ENCODE peak calls at places on chromosomes 3 and 15, in seven cellular contexts. V, O, R, Q, C, W and G are unnamed samples. For H3K4me1, the result is how much of the 10 kb centered on the place peaks cover.

GRCh38 chr3:176574736-176575135 is 622.5 kb downstream of the TBL1XR1 start:
- DNase-seq in W (no peak), C (no peak), Q (no peak), V (no peak), O (no peak), R (no peak), G (no peak)

GRCh38 chr15:40054746-40055575 is 16.0 kb upstream of the SRP14 start:
- DNase-seq in O (no peak), V (peak), R (no peak), W (no peak), C (peak), Q (no peak), G (no peak)

GRCh38 chr3:15753056-15753710 is 44.6 kb downstream of the ANKRD28 start:
- DNase-seq in O (no peak), V (no peak), R (no peak), C (no peak), W (no peak), Q (peak), G (peak)

GRCh38 chr3:112776836-112777235 is 69.8 kb downstream of the CD200R1L start:
- DNase-seq in C (no peak), O (no peak), Q (no peak), W (no peak), V (no peak), R (no peak), G (no peak)

GRCh38 chr3:79729096-79729495 is 38.7 kb downstream of the ROBO1 start:
- DNase-seq in V (no peak), W (no peak), C (no peak), O (no peak), Q (no peak), R (no peak), G (no peak)

GRCh38 chr3:17645074-17645698 is 97.2 kb downstream of the TBC1D5 start:
- DNase-seq in V (peak), O (peak), R (peak), Q (peak), C (no peak), W (no peak), G (peak)

GRCh38 chr15:39874890-39875549 is 45.0 kb downstream of the GPR176 start:
- DNase-seq in O (peak), R (no peak), V (peak), W (no peak), Q (no peak), C (no peak), G (no peak)

GRCh38 chr3:93961489-93961888 is 12.2 kb downstream of the PROS1 start:
- DNase-seq in W (no peak), R (no peak), C (no peak), O (no peak), Q (no peak), V (no peak), G (no peak)

GRCh38 chr15:59532770-59533379 is 78.7 kb upstream of the GCNT3 start:
- DNase-seq in Q (peak), R (no peak), O (peak), V (peak), C (no peak), W (no peak), G (peak)

GRCh38 chr15:40891810-40892448 is 2.3 kb upstream of the VPS18 start:
- DNase-seq in O (no peak), W (no peak), V (no peak), R (no peak), Q (no peak), C (no peak), G (peak)

GRCh38 chr3:27105904-27106303 is 263.3 kb downstream of the NEK10 start:
- DNase-seq in Q (no peak), V (no peak), C (no peak), R (peak), W (no peak), O (peak), G (no peak)

GRCh38 chr3:79016587-79017380 is 751.0 kb downstream of the ROBO1 start:
- DNase-seq in V (no peak), C (no peak), W (no peak), O (no peak), R (no peak), Q (no peak), G (no peak)

GRCh38 chr3:152589644-152590043 is 245.3 kb upstream of the P2RY1 start:
- DNase-seq in C (no peak), O (no peak), Q (no peak), V (no peak), R (no peak), W (no peak), G (no peak)

GRCh38 chr15:58459562-58459961 is 27.8 kb downstream of the LIPC start:
- DNase-seq in W (no peak), Q (no peak), R (no peak), O (no peak), V (no peak), C (no peak), G (no peak)

GRCh38 chr3:191476053-191476787 is 15.3 kb downstream of the PYDC2 start:
- DNase-seq in O (no peak), C (no peak), R (no peak), V (no peak), W (no peak), Q (no peak), G (no peak)

GRCh38 chr3:72338942-72339749 is 509.1 kb downstream of the SHQ1 start:
- DNase-seq in O (peak), R (no peak), Q (no peak), W (no peak), V (no peak), C (peak), G (no peak)

GRCh38 chr15:69031013-69032001 is 16.8 kb downstream of the NOX5 start:
- DNase-seq in O (peak), W (no peak), V (peak), Q (peak), C (no peak), R (peak), G (peak)

GRCh38 chr3:5187920-5188418 is 462 bp downstream of the EDEM1 start:
- DNase-seq in C (peak), R (no peak), W (peak), O (peak), V (peak), Q (no peak), G (no peak)

GRCh38 chr3:55402886-55403605 is 84.1 kb downstream of the WNT5A start:
- DNase-seq in W (no peak), R (no peak), C (no peak), V (no peak), Q (no peak), O (no peak), G (no peak)

GRCh38 chr3:8103954-8104353 is 397.7 kb upstream of the LMCD1 start:
- DNase-seq in C (no peak), W (no peak), O (no peak), V (no peak), Q (no peak), R (no peak), G (no peak)

GRCh38 chr3:146125946-146126345 is 35.0 kb downstream of the PLOD2 start:
- DNase-seq in C (no peak), Q (no peak), V (no peak), W (no peak), O (peak), R (no peak), G (no peak)

GRCh38 chr3:189588061-189588817 is 43.0 kb upstream of the TP63 start:
- DNase-seq in O (peak), R (no peak), C (no peak), W (no peak), Q (no peak), V (no peak), G (no peak)

GRCh38 chr3:179558742-179559364 is 3.9 kb upstream of the ACTL6A start:
- DNase-seq in R (no peak), V (no peak), Q (peak), C (peak), O (peak), W (no peak), G (peak)

GRCh38 chr3:197366301-197367044 is 68.1 kb upstream of the DLG1 start:
- DNase-seq in O (no peak), C (peak), W (no peak), V (no peak), R (no peak), Q (no peak), G (peak)

GRCh38 chr15:94703591-94703990 is 472.2 kb downstream of the MCTP2 start:
- DNase-seq in W (no peak), O (no peak), Q (no peak), V (no peak), C (no peak), R (no peak), G (no peak)

GRCh38 chr15:35115155-35115725 is 30.1 kb upstream of the NANOGP8 start:
- DNase-seq in V (no peak), W (no peak), R (no peak), C (no peak), O (no peak), Q (no peak), G (no peak)

GRCh38 chr3:142213298-142213697 is 12.1 kb downstream of the GK5 start:
- DNase-seq in R (no peak), O (no peak), C (no peak), V (no peak), Q (no peak), W (no peak), G (peak)

GRCh38 chr15:27589260-27589659 is 509.9 kb downstream of the OCA2 start:
- DNase-seq in W (no peak), O (no peak), Q (no peak), V (no peak), R (no peak), C (no peak), G (no peak)

GRCh38 chr3:55380561-55380960 is 106.5 kb downstream of the WNT5A start:
- DNase-seq in C (no peak), Q (no peak), R (no peak), W (no peak), V (no peak), O (no peak), G (no peak)

GRCh38 chr15:63888823-63889222 is 55.1 kb upstream of the HERC1 start:
- DNase-seq in R (no peak), O (no peak), W (no peak), C (peak), Q (no peak), V (no peak), G (no peak)

GRCh38 chr15:63532307-63532744 is 27.9 kb downstream of the USP3 start:
- DNase-seq in V (no peak), Q (no peak), C (no peak), W (no peak), O (no peak), R (no peak), G (no peak)

GRCh38 chr15:33448151-33448550 is 137.4 kb downstream of the RYR3 start:
- DNase-seq in C (no peak), Q (no peak), O (no peak), R (no peak), W (no peak), V (no peak), G (no peak)

GRCh38 chr15:31461911-31462480 is 135.4 kb downstream of the KLF13 start:
- DNase-seq in C (peak), Q (no peak), O (no peak), R (no peak), V (no peak), W (no peak), G (no peak)

GRCh38 chr3:114557791-114558190 is 264.0 kb downstream of the TIGIT start:
- DNase-seq in C (no peak), O (no peak), V (no peak), W (no peak), R (no peak), Q (no peak), G (no peak)

GRCh38 chr3:126711361-126711760 is 7.3 kb downstream of the CHCHD6 start:
- DNase-seq in O (no peak), Q (no peak), V (no peak), R (no peak), C (no peak), W (no peak), G (no peak)

GRCh38 chr3:194586839-194587238 is 46.4 kb downstream of the TMEM44 start:
- DNase-seq in R (no peak), W (no peak), Q (no peak), C (no peak), O (no peak), V (no peak), G (no peak)

GRCh38 chr3:39812537-39812936 is 3.1 kb downstream of the MYRIP start:
- DNase-seq in R (no peak), Q (no peak), W (no peak), C (no peak), V (no peak), O (no peak), G (no peak)

GRCh38 chr3:143634427-143634826 is 213.8 kb downstream of the SLC9A9 start:
- DNase-seq in W (no peak), V (no peak), Q (no peak), O (no peak), R (no peak), C (no peak), G (no peak)

GRCh38 chr15:82036461-82036860 is 9.4 kb downstream of the MEX3B start:
- DNase-seq in Q (no peak), W (no peak), C (no peak), V (no peak), R (no peak), O (no peak), G (no peak)

GRCh38 chr3:149657796-149658443 is at the start of gene WWTR1:
- DNase-seq in C (peak), V (no peak), W (no peak), Q (peak), O (peak), R (peak), G (peak)

GRCh38 chr3:49410844-49411549 is 779 bp downstream of the RHOA start:
- DNase-seq in C (no peak), O (no peak), R (no peak), W (no peak), V (no peak), Q (no peak), G (no peak)

GRCh38 chr3:49410102-49410843 is 1.5 kb downstream of the RHOA start:
- DNase-seq in R (no peak), V (peak), W (no peak), Q (no peak), O (no peak), C (no peak), G (no peak)

GRCh38 chr3:49411968-49412631 is at the start of the genes RHOA and TCTA:
- DNase-seq in C (peak), W (peak), R (peak), Q (peak), O (peak), V (peak), G (peak)

GRCh38 chr3:49412632-49413337 is 562 bp downstream of the TCTA start:
- DNase-seq in V (no peak), W (no peak), O (no peak), C (no peak), R (no peak), Q (no peak), G (no peak)

GRCh38 chr3:49411550-49411967 is 217 bp downstream of the RHOA start:
- DNase-seq in Q (no peak), V (no peak), W (peak), R (no peak), C (peak), O (no peak), G (peak)
- H3K4me1 ChIP-seq in Q (under half), V (half or more), W (half or more), R (under half), C (under half), O (under half), G (under half)

DNA sequence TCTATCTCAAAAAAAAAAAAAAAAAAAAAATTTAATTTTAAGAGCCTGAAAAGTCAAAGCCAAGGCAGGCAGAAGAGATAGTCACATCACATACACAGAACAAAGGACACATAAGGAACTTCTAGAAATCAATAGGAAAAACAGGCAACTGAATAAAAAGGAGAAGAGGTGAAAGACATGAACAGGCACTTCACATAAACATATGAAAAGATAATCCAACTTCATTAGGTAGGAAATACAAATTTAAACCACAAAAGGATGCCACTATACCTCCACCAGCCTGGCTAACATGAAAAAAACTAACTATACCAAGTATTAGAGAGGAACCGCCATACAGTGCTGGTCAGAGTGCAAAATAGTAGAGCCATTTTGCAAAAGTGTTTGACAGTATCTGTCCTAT is 14.1 kb downstream of the CCDC12 start:
- DNase-seq in O (no peak), C (no peak), Q (no peak), V (no peak), W (no peak), R (no peak), G (no peak)
- H3K4me1 ChIP-seq in O (half or more), C (under half), Q (under half), V (under half), W (half or more), R (under half), G (under half)

DNA sequence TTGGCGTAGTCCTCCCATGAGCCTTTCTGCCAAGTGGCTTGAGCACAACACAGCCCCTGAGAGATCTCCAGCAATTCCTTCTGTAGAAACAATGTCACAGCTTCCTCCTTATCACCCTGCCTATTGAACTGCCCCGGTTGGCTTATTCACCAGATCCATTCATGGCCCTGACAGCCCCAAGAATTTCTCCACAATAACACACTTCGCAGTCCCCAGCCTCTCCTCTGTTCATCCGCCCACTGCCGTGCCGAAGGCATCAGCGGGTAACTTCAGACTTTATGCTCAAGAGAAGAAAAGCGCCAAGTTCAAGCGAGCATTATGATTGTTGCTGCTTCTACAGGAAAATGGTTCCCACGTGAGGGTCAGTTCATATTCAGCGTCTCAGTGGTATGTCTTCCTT is 403.9 kb downstream of the VPS13C start:
- DNase-seq in R (no peak), W (no peak), O (no peak), C (no peak), Q (no peak), V (no peak), G (no peak)
- H3K4me1 ChIP-seq in R (under half), W (under half), O (under half), C (under half), Q (under half), V (under half), G (under half)

GRCh38 chr3:99899603-99900002 is 81.9 kb downstream of the CMSS1 start:
- DNase-seq in O (no peak), R (no peak), W (no peak), Q (no peak), V (no peak), C (no peak), G (no peak)
- H3K4me1 ChIP-seq in O (under half), R (under half), W (under half), Q (under half), V (under half), C (under half), G (under half)

DNA sequence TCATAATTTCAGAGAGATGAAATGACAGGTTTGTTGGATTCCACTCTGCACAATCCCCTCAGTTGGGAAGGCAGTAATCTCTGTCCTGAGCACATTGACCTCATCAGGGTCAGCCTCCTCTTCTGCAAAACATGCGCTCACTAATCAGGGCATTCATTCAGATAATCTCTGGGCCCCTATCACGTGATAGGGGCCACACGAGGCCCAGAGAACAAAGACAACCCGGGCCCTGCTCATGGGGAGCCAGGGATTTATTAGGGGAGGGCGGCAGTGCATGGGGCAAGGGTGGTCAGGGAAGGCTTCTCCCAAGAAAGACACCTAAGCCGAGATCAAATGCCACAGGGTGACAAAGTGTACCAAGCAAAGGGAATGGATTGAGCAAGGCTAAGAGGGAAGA is 1.1 kb downstream of the TCTA start:
- DNase-seq in O (no peak), Q (no peak), W (no peak), R (no peak), V (no peak), C (no peak), G (no peak)
- H3K4me1 ChIP-seq in O (under half), Q (under half), W (half or more), R (under half), V (half or more), C (under half), G (under half)

DNA sequence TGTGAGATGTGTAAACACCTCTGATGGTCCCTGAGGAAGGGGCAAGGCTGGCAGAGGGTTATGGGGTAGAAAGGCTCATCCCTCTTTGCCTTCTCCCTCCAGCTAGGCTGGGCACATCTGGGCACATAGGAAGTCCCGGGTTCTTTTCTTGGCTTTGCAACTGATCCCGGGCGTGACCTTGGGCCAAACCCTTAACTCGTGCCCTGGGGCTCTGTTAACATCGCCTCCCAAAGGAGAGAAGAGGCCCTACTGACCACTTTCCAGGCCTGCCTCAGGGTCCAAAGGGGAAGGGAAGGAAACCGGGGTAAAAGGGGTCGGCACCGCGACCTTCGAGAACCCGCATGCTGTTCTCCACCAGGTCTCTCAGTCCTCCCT is 549 bp downstream of the C3orf18 start:
- DNase-seq in Q (no peak), C (no peak), V (no peak), R (no peak), W (no peak), O (no peak), G (no peak)
- H3K4me1 ChIP-seq in Q (under half), C (under half), V (under half), R (under half), W (under half), O (under half), G (under half)